ENCODE peak calls at places on chromosomes 6 and 20, in nine cellular contexts. R is astrocyte; C is GM12865; W is adrenal gland; B is breast epithelium; Y is brain microvascular endothelial cell; D is CD4-positive, alpha-beta T cell; F is H9; A is activated CD8-positive, alpha-beta T cell treated with anti-CD3 and anti-CD28 coated beads for 36 hours. L is an unnamed sample.
A peak's percentile ranks its signal among the peaks of the same experiment; 100 is the strongest.

GRCh38 chr6:136103101-136103688 is 146.9 kb downstream of the MTFR2 start:
- DNase-seq in W (no peak), B (no peak), Y (no peak), C (no peak), F (no peak), R (no peak), D (no peak), A (no peak), L (no peak)

GRCh38 chr6:106241498-106241897 is 84.1 kb downstream of the ATG5 start:
- DNase-seq in Y (no peak), A (no peak), D (no peak), F (no peak), C (no peak), R (no peak), W (no peak), B (no peak), L (no peak)

GRCh38 chr6:109447087-109447486 is 6.6 kb downstream of the SMPD2 start:
- DNase-seq in Y (no peak), D (no peak), F (no peak), A (no peak), R (no peak), W (no peak), B (no peak), C (no peak), L (no peak)

GRCh38 chr6:14826456-14826855 is 419.4 kb upstream of the JARID2 start:
- DNase-seq in W (no peak), F (no peak), B (no peak), A (no peak), R (no peak), C (no peak), D (no peak), Y (no peak), L (no peak)

GRCh38 chr20:47956261-47956995 is 171.1 kb upstream of the SULF2 start:
- DNase-seq in B (no peak), A (no peak), Y (peak; percentile 12), F (no peak), W (no peak), C (no peak), R (peak; percentile 64), D (no peak), L (no peak)

GRCh38 chr6:103122766-103123601 is 1729.5 kb downstream of the GRIK2 start:
- DNase-seq in Y (peak; percentile 40), A (peak; percentile 57), F (peak; percentile 89), B (no peak), C (peak; percentile 70), R (peak; percentile 6), D (no peak), W (peak; percentile 33), L (no peak)

GRCh38 chr6:2999005-2999620 is 581 bp upstream of the NQO2 start:
- DNase-seq in W (peak; percentile 93), A (peak; percentile 92), D (no peak), R (peak; percentile 53), F (no peak), Y (peak; percentile 79), B (peak; percentile 74), C (peak; percentile 42), L (no peak)

GRCh38 chr6:73969982-73970960 is 274.3 kb downstream of the CD109 start:
- DNase-seq in F (no peak), B (no peak), R (peak; percentile 45), C (peak; percentile 27), D (no peak), W (no peak), A (no peak), Y (peak; percentile 48), L (no peak)

GRCh38 chr20:62353289-62354030 is 13.7 kb downstream of the LAMA5 start:
- DNase-seq in C (no peak), D (no peak), Y (no peak), A (no peak), B (no peak), R (no peak), W (peak; percentile 8), F (no peak), L (no peak)

GRCh38 chr6:125008261-125008671 is 46.0 kb downstream of the RNF217 start:
- DNase-seq in Y (peak; percentile 49), C (no peak), R (peak; percentile 68), F (no peak), D (no peak), B (no peak), W (no peak), A (no peak), L (no peak)

GRCh38 chr20:46348972-46349741 is 40.9 kb upstream of the CDH22 start:
- DNase-seq in C (peak; percentile 37), Y (peak; percentile 32), R (no peak), D (peak; percentile 54), B (no peak), A (peak; percentile 64), F (peak; percentile 80), W (peak; percentile 64), L (peak; percentile 40)

DNA sequence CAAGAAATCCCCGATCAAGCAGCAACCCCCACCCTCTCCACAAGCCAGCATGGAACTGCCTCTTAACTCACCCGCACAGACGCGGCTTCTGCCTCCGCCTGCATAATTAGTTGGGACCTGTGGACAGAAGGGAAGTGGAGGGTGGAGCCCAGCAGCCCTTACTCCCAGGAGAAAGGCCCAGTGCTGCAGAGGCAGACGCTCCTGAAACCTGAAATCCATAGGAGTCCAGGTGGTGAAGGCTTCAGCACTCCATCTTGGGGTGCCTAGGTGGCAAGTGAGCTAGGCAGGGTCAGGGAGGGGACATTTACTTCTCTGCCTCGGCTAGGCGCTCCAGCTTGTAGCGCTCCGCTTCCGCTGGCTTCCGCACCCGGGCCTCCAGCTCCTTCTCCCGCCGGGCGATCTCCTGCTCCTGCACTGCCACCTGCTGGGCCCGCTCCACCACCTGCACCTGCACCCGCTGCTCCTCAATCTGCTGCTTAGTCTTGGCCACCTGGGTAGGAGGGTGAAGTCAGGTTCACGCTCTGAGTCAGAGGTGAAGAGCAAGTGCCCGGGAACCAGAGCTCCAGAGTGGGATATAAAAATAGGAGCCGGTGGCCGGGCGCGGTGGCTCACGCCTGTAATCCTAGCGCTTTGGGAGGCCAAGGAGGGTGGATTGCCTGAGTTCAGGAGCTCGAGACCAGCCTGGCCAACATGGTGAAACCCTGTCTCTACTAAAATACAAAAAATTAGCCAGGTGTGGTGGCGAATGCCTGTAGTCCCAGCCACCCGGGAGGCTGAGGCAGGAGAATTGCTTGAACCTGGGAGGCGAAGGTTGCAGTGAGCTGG is 10.7 kb downstream of the TUBB start:
- DNase-seq in R (no peak), C (peak; percentile 93), A (peak; percentile 93), F (peak; percentile 92), D (peak; percentile 84), Y (no peak), B (peak; percentile 75), W (peak; percentile 69), L (peak; percentile 69)
- TF ChIP-seq CTCF in R (peak; percentile 25), C (peak; percentile 88), A (peak; percentile 75), F (peak; percentile 71), D (peak; percentile 84), Y (peak; percentile 77), B (peak; percentile 61), W (peak; percentile 59), L (peak; percentile 23)

GRCh38 chr6:148272597-148272996 is 70.0 kb upstream of the SASH1 start:
- DNase-seq in A (no peak), F (no peak), C (no peak), R (no peak), Y (no peak), D (no peak), W (no peak), B (no peak), L (no peak)
- TF ChIP-seq CTCF in A (no peak), F (no peak), C (no peak), R (no peak), Y (no peak), D (no peak), W (no peak), B (no peak), L (no peak)

DNA sequence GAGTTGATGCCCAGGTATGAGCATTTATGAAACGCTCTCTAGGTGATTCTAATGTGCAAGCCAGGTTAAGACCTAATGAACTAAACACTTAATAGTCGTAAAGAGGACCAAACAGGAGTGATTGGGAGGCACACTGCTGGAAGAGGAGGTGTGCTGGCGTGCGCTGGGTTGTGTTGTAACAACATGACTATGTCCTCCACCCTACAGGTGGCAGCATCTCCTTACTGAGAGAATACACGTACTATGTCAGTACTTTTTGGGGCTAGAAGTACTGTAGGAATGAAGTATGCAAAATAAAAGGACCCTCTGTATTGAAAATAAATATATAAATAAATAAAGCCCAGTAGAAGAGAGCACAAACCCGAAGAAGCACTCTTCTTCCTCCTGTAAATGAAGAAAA is 11.9 kb downstream of the C6orf89 start:
- DNase-seq in B (no peak), F (peak; percentile 44), Y (no peak), A (peak; percentile 37), W (no peak), D (no peak), C (no peak), R (no peak), L (no peak)
- TF ChIP-seq CTCF in B (no peak), F (peak; percentile 59), Y (peak; percentile 33), A (peak; percentile 28), W (no peak), D (peak; percentile 37), C (no peak), R (peak; percentile 15), L (no peak)

DNA sequence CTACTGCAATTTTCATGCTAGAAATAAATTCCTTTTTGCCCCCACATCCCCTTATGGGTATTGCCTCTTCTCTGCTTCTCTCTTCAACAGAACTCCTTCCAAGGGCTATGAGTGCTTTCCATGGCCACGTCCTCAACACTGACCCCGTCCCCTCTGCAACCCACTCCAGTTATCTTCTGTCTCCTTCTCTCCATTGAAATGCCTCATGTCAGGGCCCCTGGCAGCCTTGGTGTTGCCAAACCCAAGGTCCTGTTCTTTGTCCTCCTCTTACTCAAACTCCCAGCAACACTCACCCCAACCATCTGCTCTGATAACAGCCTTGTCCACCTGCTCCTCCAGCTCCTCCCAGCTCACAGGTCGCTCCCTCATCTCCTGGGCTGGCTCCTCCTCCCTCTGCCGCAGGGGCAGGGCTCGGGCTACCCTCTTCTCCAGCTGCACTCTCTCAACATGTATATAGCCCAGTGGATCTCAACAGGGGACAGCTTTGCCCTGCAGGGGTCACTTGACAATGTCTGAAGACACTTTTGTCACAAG is 196.1 kb upstream of the QKI start:
- DNase-seq in A (no peak), R (no peak), Y (no peak), W (no peak), F (no peak), D (no peak), B (no peak), C (no peak), L (no peak)
- TF ChIP-seq CTCF in A (no peak), R (no peak), Y (no peak), W (no peak), F (no peak), D (no peak), B (no peak), C (no peak), L (no peak)

L was measured in activated B cell treated with CpG ODN at 0.5 μM for 24 hours.